ENCODE peak calls at places on chromosomes 7 and 10, in four cellular contexts. K, N, P and Y are unnamed samples.
A peak's percentile ranks its signal among the peaks of the same experiment; 100 is the strongest.

GRCh38 chr10:128000660-128001059 is 93.8 kb downstream of the PTPRE start:
- DNase-seq in K (no peak), N (no peak), P (no peak), Y (no peak)

GRCh38 chr10:118108194-118109026 is 61.7 kb upstream of the RAB11FIP2 start:
- DNase-seq in K (no peak), N (no peak), P (no peak), Y (no peak)

GRCh38 chr10:21172774-21173432 is 275.8 kb upstream of the NEBL start:
- DNase-seq in K (no peak), N (peak; percentile 71), P (no peak), Y (no peak)

GRCh38 chr7:1914321-1914720 is 244.2 kb downstream of the ELFN1 start:
- DNase-seq in K (no peak), N (no peak), P (no peak), Y (no peak)

GRCh38 chr7:144936314-144936713 is 100.5 kb upstream of the TPK1 start:
- DNase-seq in K (no peak), N (no peak), P (no peak), Y (no peak)

GRCh38 chr10:86498608-86499007 is 23.0 kb downstream of the WAPL start:
- DNase-seq in K (no peak), N (no peak), P (no peak), Y (no peak)

GRCh38 chr7:1065263-1066260 is 21.2 kb downstream of the GPR146 start:
- DNase-seq in K (peak; percentile 63), N (peak; percentile 97), P (no peak), Y (no peak)

GRCh38 chr10:128400564-128400963 is 274.3 kb upstream of the MKI67 start:
- DNase-seq in K (no peak), N (peak; percentile 1), P (no peak), Y (no peak)

GRCh38 chr10:14621037-14621436 is 153.7 kb downstream of the FAM107B start:
- DNase-seq in K (no peak), N (no peak), P (no peak), Y (no peak)

GRCh38 chr7:78924581-78924980 is 528.9 kb downstream of the MAGI2 start:
- DNase-seq in K (no peak), N (no peak), P (peak; percentile 12), Y (peak; percentile 17)

GRCh38 chr7:129719980-129720732 is 108.6 kb downstream of the NRF1 start:
- DNase-seq in K (no peak), N (no peak), P (no peak), Y (no peak)

GRCh38 chr7:531777-532176 is 12.1 kb upstream of the PDGFA start:
- DNase-seq in K (no peak), N (no peak), P (no peak), Y (no peak)

GRCh38 chr10:92688927-92689662 is 660 bp upstream of the HHEX start:
- DNase-seq in K (no peak), N (peak; percentile 87), P (no peak), Y (no peak)

GRCh38 chr7:28958235-28958945 is at the start of gene TRIL:
- DNase-seq in K (no peak), N (peak; percentile 85), P (no peak), Y (no peak)

GRCh38 chr10:133315847-133316246 is 7.1 kb downstream of the ZNF511 start:
- DNase-seq in K (no peak), N (peak; percentile 39), P (no peak), Y (no peak)

GRCh38 chr10:88415533-88416130 is 167.5 kb downstream of the RNLS start:
- DNase-seq in K (no peak), N (no peak), P (no peak), Y (no peak)

GRCh38 chr7:4042402-4042801 is 639.7 kb upstream of the FOXK1 start:
- DNase-seq in K (no peak), N (peak; percentile 51), P (no peak), Y (no peak)

GRCh38 chr10:12707461-12708185 is 293.9 kb downstream of the CCDC3 start:
- DNase-seq in K (no peak), N (peak; percentile 81), P (peak; percentile 20), Y (peak; percentile 72)

GRCh38 chr10:22356324-22356873 is 11.1 kb downstream of the SPAG6 start:
- DNase-seq in K (no peak), N (no peak), P (no peak), Y (no peak)

GRCh38 chr7:36972140-36972518 is 247.8 kb upstream of the AOAH start:
- DNase-seq in K (no peak), N (no peak), P (no peak), Y (no peak)

GRCh38 chr10:98878418-98878817 is 357.2 kb downstream of the HPSE2 start:
- DNase-seq in K (no peak), N (no peak), P (no peak), Y (no peak)